ENCODE peak calls at places on chromosomes 2 and 18, in six cellular contexts. One of them, this sample, is unnamed.

GRCh38 chr2:219277703-219278654 is 1.2 kb upstream of the DNAJB2 start:
- DNase-seq in mesendoderm: peak
- DNase-seq in IMR-90: peak
- DNase-seq in neuronal stem cell: peak
- DNase-seq in H1: no peak
- DNase-seq in H9: peak
- DNase-seq in this sample: peak

GRCh38 chr2:136104977-136105376 is 13.0 kb downstream of the CXCR4 start:
- DNase-seq in H1: no peak
- DNase-seq in mesendoderm: no peak
- DNase-seq in IMR-90: no peak
- DNase-seq in neuronal stem cell: no peak
- DNase-seq in H9: no peak
- DNase-seq in this sample: no peak

GRCh38 chr18:28045176-28045810 is 131.6 kb downstream of the CDH2 start:
- DNase-seq in IMR-90: peak
- DNase-seq in mesendoderm: peak
- DNase-seq in neuronal stem cell: no peak
- DNase-seq in H9: no peak
- DNase-seq in H1: no peak
- DNase-seq in this sample: peak

GRCh38 chr2:121483021-121483420 is 47.7 kb upstream of the RNU4ATAC start:
- DNase-seq in IMR-90: peak
- DNase-seq in neuronal stem cell: no peak
- DNase-seq in H9: no peak
- DNase-seq in mesendoderm: no peak
- DNase-seq in H1: no peak
- DNase-seq in this sample: no peak

GRCh38 chr2:4324531-4324930 is 621.2 kb downstream of the DCDC2C start:
- DNase-seq in IMR-90: no peak
- DNase-seq in H9: no peak
- DNase-seq in mesendoderm: no peak
- DNase-seq in H1: no peak
- DNase-seq in neuronal stem cell: no peak
- DNase-seq in this sample: no peak

GRCh38 chr2:25123682-25124081 is 44.7 kb downstream of the POMC start:
- DNase-seq in H9: no peak
- DNase-seq in mesendoderm: no peak
- DNase-seq in IMR-90: no peak
- DNase-seq in H1: no peak
- DNase-seq in neuronal stem cell: no peak
- DNase-seq in this sample: no peak

GRCh38 chr2:95313296-95314265 is 16.4 kb downstream of the KCNIP3 start:
- DNase-seq in H9: no peak
- DNase-seq in mesendoderm: no peak
- DNase-seq in neuronal stem cell: no peak
- DNase-seq in IMR-90: no peak
- DNase-seq in H1: no peak
- DNase-seq in this sample: no peak

GRCh38 chr2:206918258-206918657 is 21.1 kb upstream of the CPO start:
- DNase-seq in IMR-90: no peak
- DNase-seq in H9: no peak
- DNase-seq in neuronal stem cell: no peak
- DNase-seq in mesendoderm: peak
- DNase-seq in H1: no peak
- DNase-seq in this sample: no peak

GRCh38 chr2:198408171-198408570 is 603.8 kb downstream of the PLCL1 start:
- DNase-seq in neuronal stem cell: no peak
- DNase-seq in H1: no peak
- DNase-seq in H9: no peak
- DNase-seq in IMR-90: no peak
- DNase-seq in mesendoderm: no peak
- DNase-seq in this sample: no peak

GRCh38 chr2:195468771-195469170 is 188.3 kb upstream of the SLC39A10 start:
- DNase-seq in mesendoderm: no peak
- DNase-seq in IMR-90: peak
- DNase-seq in neuronal stem cell: no peak
- DNase-seq in H9: no peak
- DNase-seq in H1: no peak
- DNase-seq in this sample: no peak

GRCh38 chr18:10044054-10044453 is 130.2 kb downstream of the VAPA start:
- DNase-seq in IMR-90: no peak
- DNase-seq in H1: peak
- DNase-seq in H9: no peak
- DNase-seq in mesendoderm: no peak
- DNase-seq in neuronal stem cell: no peak
- DNase-seq in this sample: no peak

GRCh38 chr2:37827911-37828411 is 97.1 kb upstream of the RMDN2 start:
- DNase-seq in mesendoderm: peak
- DNase-seq in H1: no peak
- DNase-seq in IMR-90: peak
- DNase-seq in neuronal stem cell: no peak
- DNase-seq in H9: no peak
- DNase-seq in this sample: peak

GRCh38 chr2:98058191-98058975 is 28.6 kb upstream of the VWA3B start:
- DNase-seq in H1: no peak
- DNase-seq in H9: no peak
- DNase-seq in neuronal stem cell: no peak
- DNase-seq in IMR-90: no peak
- DNase-seq in mesendoderm: no peak
- DNase-seq in this sample: no peak

GRCh38 chr2:65566617-65567016 is 134.2 kb upstream of the SPRED2 start:
- DNase-seq in mesendoderm: peak
- DNase-seq in H9: no peak
- DNase-seq in neuronal stem cell: no peak
- DNase-seq in IMR-90: no peak
- DNase-seq in H1: no peak
- DNase-seq in this sample: no peak

GRCh38 chr2:237431856-237432255 is 17.9 kb upstream of the COL6A3 start:
- DNase-seq in neuronal stem cell: no peak
- DNase-seq in mesendoderm: no peak
- DNase-seq in IMR-90: no peak
- DNase-seq in H1: no peak
- DNase-seq in H9: no peak
- DNase-seq in this sample: no peak

DNA sequence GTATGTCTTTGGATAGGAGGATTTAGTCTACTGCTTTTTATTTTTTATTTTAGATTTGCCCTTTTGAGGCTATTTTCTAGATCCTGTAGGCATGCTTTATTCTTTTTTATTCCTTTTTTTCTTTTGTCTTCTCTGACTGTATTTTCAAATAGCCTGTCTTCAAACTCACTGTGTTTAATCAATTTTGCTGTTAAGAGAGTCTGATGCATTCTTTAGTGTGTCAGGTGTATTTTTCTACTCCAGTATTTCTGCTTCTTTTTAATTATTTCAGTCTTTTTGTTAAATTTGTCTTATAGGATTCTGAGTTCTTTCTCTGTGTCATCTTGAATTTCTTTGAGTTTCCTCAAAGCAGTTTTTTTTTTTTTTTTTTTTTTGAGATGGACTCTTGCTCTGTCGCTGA is 113.5 kb downstream of the NAT8 start:
- DNase-seq in neuronal stem cell: no peak
- DNase-seq in H9: no peak
- DNase-seq in H1: no peak
- DNase-seq in mesendoderm: no peak
- DNase-seq in IMR-90: no peak
- DNase-seq in this sample: no peak
- H2BK15ac ChIP-seq in neuronal stem cell: no peak
- H2BK15ac ChIP-seq in H9: no peak
- H2BK15ac ChIP-seq in H1: no peak
- H2BK15ac ChIP-seq in mesendoderm: no peak
- H2BK15ac ChIP-seq in IMR-90: no peak
- H2BK15ac ChIP-seq in this sample: no peak

GRCh38 chr2:82084679-82085392 is 1780.3 kb upstream of the LRRTM1 start:
- DNase-seq in H9: no peak
- DNase-seq in neuronal stem cell: no peak
- DNase-seq in mesendoderm: no peak
- DNase-seq in H1: no peak
- DNase-seq in IMR-90: no peak
- DNase-seq in this sample: no peak

GRCh38 chr2:82089518-82089917 is 1785.0 kb upstream of the LRRTM1 start:
- DNase-seq in H1: no peak
- DNase-seq in H9: no peak
- DNase-seq in IMR-90: no peak
- DNase-seq in neuronal stem cell: no peak
- DNase-seq in mesendoderm: no peak
- DNase-seq in this sample: no peak
- H2BK15ac ChIP-seq in H1: no peak
- H2BK15ac ChIP-seq in H9: no peak
- H2BK15ac ChIP-seq in IMR-90: no peak
- H2BK15ac ChIP-seq in neuronal stem cell: no peak
- H2BK15ac ChIP-seq in mesendoderm: no peak
- H2BK15ac ChIP-seq in this sample: no peak

DNA sequence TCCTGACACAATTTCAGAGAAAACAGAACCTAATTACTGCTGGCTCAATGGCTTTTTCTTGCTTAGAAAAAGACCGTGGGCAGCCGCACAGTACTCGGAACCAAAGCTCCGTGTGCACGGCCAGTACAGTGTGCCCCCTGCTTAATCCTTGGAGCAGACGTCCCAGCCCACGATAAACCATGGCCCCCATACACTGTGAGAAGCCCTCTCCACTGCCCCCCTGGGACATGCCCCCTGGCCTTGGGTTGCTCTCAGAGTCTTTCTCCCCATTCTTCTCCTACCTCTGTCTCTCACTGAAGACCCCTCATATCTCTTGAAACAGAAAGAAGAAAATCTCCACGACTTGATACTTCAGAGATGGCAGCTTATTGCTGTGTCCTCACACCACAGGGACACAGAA is 44.0 kb downstream of the CYP26B1 start:
- DNase-seq in H9: peak
- DNase-seq in H1: no peak
- DNase-seq in neuronal stem cell: no peak
- DNase-seq in IMR-90: no peak
- DNase-seq in mesendoderm: no peak
- DNase-seq in this sample: no peak
- H2BK15ac ChIP-seq in H9: no peak
- H2BK15ac ChIP-seq in H1: no peak
- H2BK15ac ChIP-seq in neuronal stem cell: no peak
- H2BK15ac ChIP-seq in IMR-90: no peak
- H2BK15ac ChIP-seq in mesendoderm: no peak
- H2BK15ac ChIP-seq in this sample: no peak

GRCh38 chr2:36562973-36563532 is 34.9 kb downstream of the FEZ2 start:
- DNase-seq in IMR-90: peak
- DNase-seq in neuronal stem cell: no peak
- DNase-seq in H9: no peak
- DNase-seq in H1: no peak
- DNase-seq in mesendoderm: peak
- DNase-seq in this sample: peak

GRCh38 chr2:36567711-36568408 is 30.1 kb downstream of the FEZ2 start:
- DNase-seq in H9: no peak
- DNase-seq in mesendoderm: no peak
- DNase-seq in neuronal stem cell: no peak
- DNase-seq in H1: no peak
- DNase-seq in IMR-90: no peak
- DNase-seq in this sample: no peak

GRCh38 chr2:36564377-36564930 is 33.5 kb downstream of the FEZ2 start:
- DNase-seq in IMR-90: no peak
- DNase-seq in mesendoderm: no peak
- DNase-seq in H1: no peak
- DNase-seq in neuronal stem cell: no peak
- DNase-seq in H9: no peak
- DNase-seq in this sample: no peak

GRCh38 chr2:36566887-36567286 is 31.1 kb downstream of the FEZ2 start:
- DNase-seq in mesendoderm: no peak
- DNase-seq in H9: no peak
- DNase-seq in IMR-90: no peak
- DNase-seq in H1: no peak
- DNase-seq in neuronal stem cell: no peak
- DNase-seq in this sample: no peak

DNA sequence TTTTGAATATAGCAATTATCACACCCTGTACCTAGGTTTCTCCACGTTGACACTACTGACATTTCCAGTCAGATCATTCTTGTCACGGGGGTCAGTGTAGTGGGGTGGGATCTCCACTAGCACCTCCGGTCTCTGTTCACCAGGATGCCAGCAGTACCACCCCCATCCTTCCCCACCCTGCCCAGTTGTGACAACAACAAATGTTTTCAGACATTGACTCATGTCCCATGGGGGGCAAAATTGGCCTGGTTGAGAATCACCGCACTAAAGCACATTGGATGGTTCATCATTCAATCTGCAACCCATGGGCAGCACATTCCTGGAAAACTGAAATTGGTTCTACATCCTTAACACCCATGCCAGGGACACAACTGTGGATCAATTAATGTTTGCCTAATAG is 32.3 kb downstream of the FEZ2 start:
- DNase-seq in neuronal stem cell: no peak
- DNase-seq in mesendoderm: no peak
- DNase-seq in IMR-90: no peak
- DNase-seq in H9: no peak
- DNase-seq in H1: no peak
- DNase-seq in this sample: no peak
- H2BK15ac ChIP-seq in neuronal stem cell: no peak
- H2BK15ac ChIP-seq in mesendoderm: no peak
- H2BK15ac ChIP-seq in IMR-90: peak
- H2BK15ac ChIP-seq in H9: no peak
- H2BK15ac ChIP-seq in H1: no peak
- H2BK15ac ChIP-seq in this sample: no peak

GRCh38 chr2:117997872-117998454 is 15.9 kb downstream of the CCDC93 start:
- DNase-seq in H9: no peak
- DNase-seq in IMR-90: no peak
- DNase-seq in mesendoderm: no peak
- DNase-seq in H1: no peak
- DNase-seq in neuronal stem cell: no peak
- DNase-seq in this sample: no peak
- H2BK15ac ChIP-seq in H9: no peak
- H2BK15ac ChIP-seq in IMR-90: no peak
- H2BK15ac ChIP-seq in mesendoderm: no peak
- H2BK15ac ChIP-seq in H1: no peak
- H2BK15ac ChIP-seq in neuronal stem cell: no peak
- H2BK15ac ChIP-seq in this sample: no peak

GRCh38 chr2:129699781-129700573 is 279.5 kb upstream of the RAB6C start:
- DNase-seq in mesendoderm: no peak
- DNase-seq in H1: no peak
- DNase-seq in neuronal stem cell: no peak
- DNase-seq in IMR-90: no peak
- DNase-seq in H9: no peak
- DNase-seq in this sample: no peak

GRCh38 chr2:129702773-129703172 is 276.7 kb upstream of the RAB6C start:
- DNase-seq in IMR-90: no peak
- DNase-seq in H1: no peak
- DNase-seq in neuronal stem cell: no peak
- DNase-seq in H9: no peak
- DNase-seq in mesendoderm: no peak
- DNase-seq in this sample: no peak

GRCh38 chr2:129695496-129695895 is 284.0 kb upstream of the RAB6C start:
- DNase-seq in H1: no peak
- DNase-seq in neuronal stem cell: no peak
- DNase-seq in H9: no peak
- DNase-seq in mesendoderm: no peak
- DNase-seq in IMR-90: no peak
- DNase-seq in this sample: no peak

GRCh38 chr2:129698593-129698992 is 280.9 kb upstream of the RAB6C start:
- DNase-seq in neuronal stem cell: no peak
- DNase-seq in H1: no peak
- DNase-seq in mesendoderm: no peak
- DNase-seq in IMR-90: no peak
- DNase-seq in H9: no peak
- DNase-seq in this sample: no peak
- H2BK15ac ChIP-seq in neuronal stem cell: no peak
- H2BK15ac ChIP-seq in H1: no peak
- H2BK15ac ChIP-seq in mesendoderm: no peak
- H2BK15ac ChIP-seq in IMR-90: no peak
- H2BK15ac ChIP-seq in H9: no peak
- H2BK15ac ChIP-seq in this sample: no peak

This sample was measured in mesenchymal stem cell.